ENCODE peak calls at places on chromosomes 5 and 9, in nine cellular contexts. E, T, F, B, P, I, L, J and K are unnamed samples.

GRCh38 chr5:87170799-87171198 is 96.9 kb upstream of the RASA1 start:
- DNase-seq in J (no peak), I (no peak), L (no peak), F (no peak), E (no peak), P (no peak), B (no peak), T (no peak), K (no peak)

GRCh38 chr9:133505901-133506652 is 18.7 kb downstream of the MYMK start:
- DNase-seq in B (no peak), L (peak), F (no peak), P (peak), I (no peak), T (no peak), J (peak), E (no peak), K (no peak)

GRCh38 chr9:113454914-113455761 is 8.4 kb upstream of the RGS3 start:
- DNase-seq in F (no peak), L (no peak), I (peak), B (no peak), P (peak), J (peak), E (no peak), T (no peak), K (no peak)

GRCh38 chr5:154196955-154197652 is 6.6 kb downstream of the GALNT10 start:
- DNase-seq in T (peak), E (peak), I (no peak), J (no peak), L (peak), P (no peak), B (no peak), F (no peak), K (no peak)

GRCh38 chr9:79896390-79896789 is 324.6 kb downstream of the TLE4 start:
- DNase-seq in E (no peak), B (no peak), T (no peak), F (no peak), J (no peak), I (no peak), P (no peak), L (no peak), K (no peak)

GRCh38 chr5:170701321-170701720 is 82.2 kb upstream of the GABRP start:
- DNase-seq in B (no peak), F (no peak), J (no peak), E (no peak), T (no peak), I (no peak), P (no peak), L (no peak), K (no peak)

GRCh38 chr9:121675969-121676822 is 24.8 kb downstream of the DAB2IP start:
- DNase-seq in B (no peak), J (no peak), F (no peak), I (no peak), P (no peak), E (no peak), T (no peak), L (peak), K (no peak)

GRCh38 chr9:123360161-123361085 is 4.4 kb downstream of the CRB2 start:
- DNase-seq in I (peak), E (peak), T (peak), B (peak), P (no peak), J (no peak), L (peak), F (peak), K (no peak)

GRCh38 chr9:70701163-70701562 is 286.7 kb upstream of the KLF9 start:
- DNase-seq in I (no peak), E (no peak), J (no peak), F (no peak), B (no peak), L (no peak), P (no peak), T (no peak), K (no peak)

GRCh38 chr9:76521906-76522305 is 62.9 kb downstream of the GCNT1 start:
- DNase-seq in J (no peak), I (peak), P (no peak), L (no peak), E (no peak), T (no peak), F (no peak), B (no peak), K (no peak)

GRCh38 chr9:94818196-94818541 is 91.7 kb downstream of the AOPEP start:
- DNase-seq in I (no peak), T (no peak), J (no peak), P (no peak), B (no peak), L (no peak), E (no peak), F (no peak), K (no peak)

GRCh38 chr9:36930941-36931340 is 103.1 kb downstream of the PAX5 start:
- DNase-seq in J (no peak), B (no peak), I (no peak), L (no peak), F (no peak), E (no peak), T (no peak), P (no peak), K (no peak)

GRCh38 chr9:90065001-90065400 is 460.2 kb downstream of the GADD45G start:
- DNase-seq in J (no peak), I (peak), L (no peak), T (no peak), E (no peak), P (no peak), F (no peak), B (no peak), K (no peak)

GRCh38 chr5:73304381-73304780 is 131.4 kb downstream of the TMEM174 start:
- DNase-seq in L (no peak), E (no peak), F (no peak), P (no peak), J (no peak), I (peak), T (no peak), B (no peak), K (no peak)

GRCh38 chr5:81495286-81495685 is 101.4 kb upstream of the ACOT12 start:
- DNase-seq in J (no peak), E (no peak), L (no peak), F (no peak), T (no peak), B (no peak), I (no peak), P (no peak), K (no peak)

GRCh38 chr5:128695791-128696520 is 157.9 kb upstream of the FBN2 start:
- DNase-seq in P (no peak), B (no peak), F (no peak), L (no peak), T (no peak), E (no peak), J (no peak), I (no peak), K (no peak)

GRCh38 chr5:54681036-54681435 is 163.5 kb downstream of the SNX18 start:
- DNase-seq in I (no peak), J (no peak), F (no peak), P (no peak), L (no peak), E (no peak), B (no peak), T (no peak), K (no peak)

GRCh38 chr9:82601272-82601835 is 461.6 kb downstream of the RASEF start:
- DNase-seq in J (no peak), P (no peak), T (no peak), F (no peak), E (no peak), I (no peak), L (peak), B (no peak), K (no peak)

GRCh38 chr9:21030389-21031035 is 928 bp downstream of the HACD4 start:
- DNase-seq in B (no peak), T (peak), I (peak), P (no peak), E (peak), F (no peak), L (no peak), J (no peak), K (no peak)

GRCh38 chr5:10611290-10611689 is 47.4 kb downstream of the ANKRD33B start:
- DNase-seq in L (no peak), I (no peak), F (no peak), T (no peak), J (no peak), B (no peak), E (no peak), P (peak), K (no peak)